ENCODE peak calls at places on chromosomes 4 and X, in four cellular contexts. G is ELR, Z is NCI-H1105, M is adrenal gland. I is an unnamed sample.

GRCh38 chrX:133402042-133402453 is 13.2 kb downstream of the GPC4 start:
- DNase-seq in G (no peak), Z (no peak), M (no peak), I (no peak)

GRCh38 chrX:31353095-31353494 is 281.3 kb upstream of the FTHL17 start:
- DNase-seq in G (peak), Z (no peak), M (no peak), I (peak)

GRCh38 chrX:773292-774025 is 142.9 kb downstream of the SHOX start:
- DNase-seq in M (peak), G (no peak), Z (no peak), I (no peak)

GRCh38 chrX:153926863-153927685 is 1.0 kb upstream of the ARHGAP4 start:
- DNase-seq in Z (peak), M (peak), G (peak), I (peak)

GRCh38 chr4:141447761-141448160 is 188.6 kb upstream of the IL15 start:
- DNase-seq in M (no peak), Z (no peak), G (no peak), I (no peak)

GRCh38 chr4:52037730-52038108 is 380 bp downstream of the SGCB start:
- DNase-seq in M (peak), G (peak), Z (peak), I (peak)

GRCh38 chr4:106021737-106022410 is 126.6 kb downstream of the NPNT start:
- DNase-seq in M (no peak), G (no peak), Z (no peak), I (peak)

GRCh38 chr4:115355329-115355728 is 241.9 kb upstream of the NDST4 start:
- DNase-seq in M (no peak), G (no peak), Z (no peak), I (no peak)

GRCh38 chr4:168153596-168154440 is 61.5 kb downstream of the ANXA10 start:
- DNase-seq in M (peak), G (peak), Z (peak), I (peak)

GRCh38 chr4:30866444-30866843 is 146.3 kb downstream of the PCDH7 start:
- DNase-seq in G (no peak), M (no peak), Z (no peak), I (no peak)

GRCh38 chr4:185708348-185708747 is 103.6 kb downstream of the SORBS2 start:
- DNase-seq in Z (no peak), G (peak), M (no peak), I (peak)

GRCh38 chrX:38754102-38754790 is 47.0 kb upstream of the MID1IP1 start:
- DNase-seq in G (peak), M (peak), Z (peak), I (peak)

GRCh38 chr4:85865256-85865655 is 390.3 kb downstream of the ARHGAP24 start:
- DNase-seq in Z (no peak), G (no peak), M (no peak), I (no peak)

GRCh38 chr4:190015538-190016368 is 11.3 kb downstream of the FRG2 start:
- DNase-seq in Z (no peak), G (no peak), M (no peak), I (no peak)